ENCODE peak calls at places on chromosomes 13 and 19, in five cellular contexts. U is thoracic aorta, C is astrocyte, V is cardiac fibroblast, B is uterus. H is an unnamed sample.

GRCh38 chr19:45653634-45654033 is 14.4 kb upstream of the GIPR start:
- DNase-seq in U (no peak), C (no peak), V (no peak), B (no peak), H (no peak)

GRCh38 chr13:50358221-50358620 is 343.0 kb downstream of the KCNRG start:
- DNase-seq in U (no peak), C (no peak), V (no peak), B (peak; percentile 18), H (no peak)

GRCh38 chr19:15112385-15112784 is 5.2 kb downstream of the SYDE1 start:
- DNase-seq in U (no peak), C (no peak), V (no peak), B (no peak), H (no peak)

GRCh38 chr13:49165798-49166752 is 54.1 kb upstream of the MLNR start:
- DNase-seq in U (no peak), C (no peak), V (peak; percentile 6), B (no peak), H (no peak)

GRCh38 chr13:24127116-24127631 is 33.3 kb upstream of the SPATA13 start:
- DNase-seq in U (no peak), C (no peak), V (no peak), B (no peak), H (no peak)

GRCh38 chr19:49114630-49115363 is 627 bp downstream of the LIN7B start:
- DNase-seq in U (no peak), C (peak; percentile 18), V (peak; percentile 68), B (peak; percentile 62), H (peak; percentile 56)

GRCh38 chr13:110012102-110012739 is 225.8 kb upstream of the IRS2 start:
- DNase-seq in U (no peak), C (peak; percentile 100), V (peak; percentile 96), B (no peak), H (no peak)

GRCh38 chr19:42469311-42470239 is 26.8 kb upstream of the CXCL17 start:
- DNase-seq in U (no peak), C (no peak), V (no peak), B (no peak), H (no peak)

GRCh38 chr13:113794764-113795173 is 35.7 kb downstream of the TMEM255B start:
- DNase-seq in U (no peak), C (no peak), V (no peak), B (no peak), H (no peak)

GRCh38 chr13:95745752-95746151 is 68.8 kb downstream of the DNAJC3 start:
- DNase-seq in U (no peak), C (no peak), V (peak; percentile 7), B (no peak), H (no peak)

GRCh38 chr13:42039946-42040729 is 8.3 kb upstream of the DGKH start:
- DNase-seq in U (peak; percentile 70), C (peak; percentile 80), V (peak; percentile 94), B (peak; percentile 92), H (peak; percentile 75)

GRCh38 chr13:91572439-91572838 is 174.0 kb downstream of the GPC5 start:
- DNase-seq in U (no peak), C (peak; percentile 34), V (no peak), B (no peak), H (no peak)

GRCh38 chr13:25249001-25249543 is 38.2 kb downstream of the MTMR6 start:
- DNase-seq in U (no peak), C (peak; percentile 28), V (peak; percentile 41), B (no peak), H (no peak)
- TF ChIP-seq CTCF in U (no peak), C (peak; percentile 41), V (peak; percentile 40), B (no peak), H (peak; percentile 55)

DNA sequence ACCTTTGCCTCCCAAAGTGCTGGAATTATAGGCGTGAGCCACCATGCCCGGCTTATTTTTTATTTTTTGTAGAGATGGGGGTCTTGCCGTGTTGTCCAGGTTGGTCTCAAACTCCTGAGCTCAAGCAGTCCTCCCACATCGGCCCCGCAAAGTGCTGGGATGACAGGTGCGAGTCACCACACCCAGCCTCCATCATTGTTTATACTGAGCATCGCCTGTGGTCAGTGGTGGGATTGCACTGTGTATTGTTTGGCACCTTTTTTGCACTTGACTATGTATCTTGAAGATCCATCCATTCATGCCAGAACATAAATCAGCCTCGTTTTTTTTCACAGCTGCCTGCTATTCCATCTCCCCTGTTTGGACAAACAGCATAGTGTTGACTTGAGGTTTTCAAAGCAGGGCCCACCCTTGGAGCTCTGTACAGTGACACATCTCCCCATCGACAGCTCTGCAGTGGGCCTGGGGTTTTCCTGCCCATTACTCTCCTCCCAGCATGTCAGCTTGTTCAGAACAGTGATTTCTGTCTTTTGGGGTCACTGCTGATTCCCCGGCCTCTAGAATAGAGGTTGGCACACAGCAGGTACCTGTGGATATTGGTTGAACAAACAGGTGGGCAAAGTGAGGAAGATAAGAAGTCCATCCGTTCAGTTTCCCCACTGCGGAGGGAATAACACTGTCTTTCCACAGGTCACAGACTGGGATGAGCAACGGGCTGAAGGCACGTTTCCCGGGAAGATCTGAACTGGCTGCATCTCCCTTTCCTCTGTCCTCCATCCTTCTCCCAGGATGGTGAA is 8.2 kb upstream of the UPK1A start:
- DNase-seq in U (no peak), C (no peak), V (no peak), B (no peak), H (no peak)
- TF ChIP-seq CTCF in U (no peak), C (peak; percentile 21), V (peak; percentile 13), B (no peak), H (no peak)

DNA sequence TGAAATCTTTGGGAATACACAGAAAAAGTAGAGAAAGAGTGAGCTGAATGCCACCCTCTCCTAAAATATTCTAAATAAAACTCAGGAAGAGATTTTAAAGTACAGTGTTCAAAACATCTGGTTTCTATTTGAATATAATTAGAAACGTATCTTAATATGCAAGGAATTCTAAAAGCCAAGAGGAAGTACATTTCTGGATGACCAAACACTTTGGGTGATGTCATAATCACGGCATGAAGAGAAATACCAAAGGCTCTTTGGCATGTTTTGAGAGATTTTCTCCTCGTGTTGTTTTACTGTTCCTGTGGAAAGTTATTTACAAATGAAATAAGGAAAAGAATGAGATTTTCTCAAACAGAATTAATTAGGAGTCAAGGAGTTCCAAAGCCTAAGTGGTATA is 63.2 kb upstream of the FLT1 start:
- DNase-seq in U (no peak), C (peak; percentile 94), V (peak; percentile 86), B (no peak), H (no peak)
- TF ChIP-seq CTCF in U (no peak), C (no peak), V (no peak), B (no peak), H (no peak)

DNA sequence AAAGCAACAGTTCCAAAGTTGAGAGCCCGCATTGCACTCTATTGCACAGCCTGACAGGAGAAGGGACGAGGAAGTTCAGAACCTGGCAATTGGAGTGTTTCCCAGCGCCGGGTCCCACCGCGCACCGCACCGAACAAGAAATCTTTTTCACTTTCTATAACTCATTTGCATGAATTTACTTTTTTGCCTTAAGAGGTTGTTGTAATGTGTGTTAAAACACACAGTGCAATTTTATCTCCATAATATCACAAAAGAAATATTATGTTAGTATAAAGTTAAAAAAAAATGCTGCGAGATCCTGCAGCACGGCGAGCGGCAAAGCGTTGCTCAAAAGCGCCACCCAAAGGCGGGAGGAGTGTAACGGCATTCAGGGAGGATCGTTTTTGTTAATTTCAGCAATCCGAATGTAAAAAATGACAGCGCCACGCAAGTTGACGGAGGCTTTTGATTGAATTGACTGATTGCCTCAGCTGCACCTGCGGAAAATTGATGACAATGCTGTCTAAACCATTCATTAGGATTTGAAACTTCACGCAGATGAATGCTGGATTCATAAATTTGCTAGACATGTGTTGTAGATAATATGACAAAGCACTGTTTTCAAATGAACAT is 303.6 kb upstream of the ZNF507 start:
- DNase-seq in U (no peak), C (no peak), V (peak; percentile 48), B (peak; percentile 60), H (peak; percentile 28)
- TF ChIP-seq CTCF in U (peak; percentile 15), C (peak; percentile 76), V (peak; percentile 48), B (peak; percentile 86), H (peak; percentile 95)

GRCh38 chr13:54449922-54450321 is 1421.3 kb downstream of the OLFM4 start:
- DNase-seq in U (no peak), C (no peak), V (no peak), B (no peak), H (no peak)
- TF ChIP-seq CTCF in U (no peak), C (no peak), V (no peak), B (no peak), H (peak; percentile 51)

DNA sequence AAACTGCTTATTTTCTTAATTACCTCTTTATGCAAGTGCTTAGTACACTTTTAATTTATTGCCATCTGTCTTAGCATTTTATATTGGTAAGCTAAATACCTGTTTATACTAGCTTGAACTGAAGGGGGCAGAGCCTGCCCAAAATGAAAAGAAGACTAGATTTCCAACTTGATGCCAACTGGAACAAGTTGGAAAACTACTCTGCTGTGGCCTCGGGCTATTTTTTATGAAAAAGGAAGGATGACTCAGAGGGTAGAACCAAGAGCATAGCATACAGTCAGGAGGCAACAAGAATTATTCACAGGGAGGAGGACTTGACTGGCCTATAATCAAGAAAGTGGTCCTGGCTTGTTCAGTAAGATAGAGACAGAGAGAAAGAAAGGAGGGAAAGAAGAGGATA is 150.3 kb downstream of the NDFIP2 start:
- DNase-seq in U (no peak), C (peak; percentile 61), V (peak; percentile 93), B (no peak), H (no peak)
- TF ChIP-seq CTCF in U (no peak), C (peak; percentile 21), V (peak; percentile 3), B (no peak), H (peak; percentile 16)

DNA sequence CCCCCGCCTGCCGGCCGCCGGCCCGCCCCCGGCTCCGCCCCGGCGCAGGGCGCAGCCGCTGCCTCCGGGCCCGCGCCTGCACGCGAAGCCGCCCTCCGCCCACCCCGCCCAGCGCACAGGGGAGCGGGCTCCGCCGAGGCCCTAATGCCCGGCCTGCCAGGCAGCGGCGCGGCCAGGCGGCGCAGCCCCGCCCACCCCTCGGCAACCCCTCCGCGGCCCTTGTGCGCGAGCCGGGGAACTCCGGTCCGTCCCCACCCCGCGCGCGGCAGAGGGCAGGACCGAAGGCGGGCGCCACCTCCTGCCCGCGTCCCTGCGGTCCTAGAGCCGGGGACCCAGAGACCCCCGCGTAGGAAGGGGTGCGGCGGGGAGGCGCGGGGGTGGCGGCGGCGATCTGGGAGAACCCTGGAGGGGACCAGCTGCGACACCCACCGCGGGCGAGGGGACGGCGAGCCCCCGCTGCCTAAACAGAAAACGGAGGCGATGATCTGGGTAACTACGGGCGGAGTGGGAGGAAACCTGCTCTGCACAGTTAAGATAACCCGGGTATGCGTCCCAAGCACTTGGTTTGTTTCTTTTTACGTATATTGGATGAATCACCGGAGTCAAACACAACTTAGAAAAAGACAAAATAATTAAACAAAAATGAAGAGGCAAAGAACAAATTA is 351 bp upstream of the USP12 start:
- DNase-seq in U (peak; percentile 50), C (peak; percentile 78), V (peak; percentile 96), B (peak; percentile 91), H (peak; percentile 90)
- TF ChIP-seq CTCF in U (no peak), C (no peak), V (no peak), B (peak; percentile 18), H (peak; percentile 28)

H was measured in progenitor cell of endocrine pancreas.